ENCODE peak calls at places on chromosomes 16 and 17, in seven cellular contexts. F is trophoblast cell, P is H9, C is neuronal stem cell, W is IMR-90, R is mesendoderm, A is H1. N is an unnamed sample.

GRCh38 chr16:4101421-4102275 is 14.6 kb downstream of the ADCY9 start:
- DNase-seq in F (no peak), P (no peak), C (no peak), W (no peak), R (no peak), A (no peak), N (no peak)

GRCh38 chr17:16939271-16939576 is 32.7 kb downstream of the TNFRSF13B start:
- DNase-seq in F (no peak), P (no peak), C (no peak), W (no peak), R (no peak), A (no peak), N (no peak)

GRCh38 chr17:49180303-49180702 is 30.1 kb downstream of the GNGT2 start:
- DNase-seq in F (peak), P (peak), C (peak), W (peak), R (peak), A (no peak), N (peak)

GRCh38 chr17:76053230-76054111 is 18.8 kb downstream of the SRP68 start:
- DNase-seq in F (peak), P (no peak), C (no peak), W (peak), R (no peak), A (no peak), N (peak)

GRCh38 chr17:5580367-5580766 is 3.9 kb downstream of the NLRP1 start:
- DNase-seq in F (no peak), P (no peak), C (no peak), W (peak), R (no peak), A (no peak), N (peak)

GRCh38 chr17:81821603-81822311 is 11.3 kb downstream of the MCRIP1 start:
- DNase-seq in F (peak), P (peak), C (no peak), W (peak), R (peak), A (no peak), N (peak)

GRCh38 chr17:31489295-31490018 is 98.0 kb downstream of the RAB11FIP4 start:
- DNase-seq in F (peak), P (peak), C (no peak), W (no peak), R (peak), A (no peak), N (no peak)

GRCh38 chr17:8887834-8888703 is 20.6 kb upstream of the PIK3R6 start:
- DNase-seq in F (peak), P (peak), C (peak), W (no peak), R (peak), A (no peak), N (peak)

GRCh38 chr17:82234211-82235055 is 5.6 kb downstream of the SLC16A3 start:
- DNase-seq in F (no peak), P (no peak), C (no peak), W (no peak), R (no peak), A (no peak), N (no peak)

GRCh38 chr17:66737524-66737923 is 97.4 kb upstream of the CACNG5 start:
- DNase-seq in F (no peak), P (peak), C (peak), W (peak), R (peak), A (peak), N (peak)

GRCh38 chr17:42520540-42520951 is 15.5 kb upstream of the NAGLU start:
- DNase-seq in F (no peak), P (peak), C (no peak), W (no peak), R (peak), A (no peak), N (no peak)

GRCh38 chr16:15535772-15536171 is 101.4 kb downstream of the BMERB1 start:
- DNase-seq in F (no peak), P (no peak), C (no peak), W (no peak), R (peak), A (no peak), N (no peak)

GRCh38 chr16:88073201-88073721 is 122.0 kb downstream of the BANP start:
- DNase-seq in F (no peak), P (no peak), C (no peak), W (no peak), R (no peak), A (no peak), N (no peak)

GRCh38 chr16:60681014-60681413 is 1355.2 kb downstream of the CDH8 start:
- DNase-seq in F (no peak), P (no peak), C (peak), W (no peak), R (peak), A (no peak), N (no peak)

GRCh38 chr17:39132192-39132600 is 19.2 kb downstream of the PLXDC1 start:
- DNase-seq in F (no peak), P (no peak), C (no peak), W (peak), R (peak), A (no peak), N (peak)

GRCh38 chr17:72591500-72592241 is 470.9 kb downstream of the SOX9 start:
- DNase-seq in F (no peak), P (peak), C (peak), W (no peak), R (peak), A (no peak), N (peak)

GRCh38 chr16:48126801-48127644 is 28.8 kb downstream of the ABCC12 start:
- DNase-seq in F (no peak), P (no peak), C (no peak), W (peak), R (peak), A (no peak), N (peak)

GRCh38 chr17:8785547-8786412 is 13.4 kb downstream of the MFSD6L start:
- DNase-seq in F (peak), P (peak), C (peak), W (peak), R (peak), A (peak), N (peak)

GRCh38 chr16:12455287-12455798 is 348.3 kb downstream of the CPPED1 start:
- DNase-seq in F (peak), P (peak), C (peak), W (peak), R (peak), A (peak), N (peak)

GRCh38 chr17:74809031-74809430 is 32.9 kb upstream of the NAT9 start:
- DNase-seq in F (no peak), P (no peak), C (no peak), W (no peak), R (no peak), A (no peak), N (no peak)

GRCh38 chr17:76444518-76445311 is 8.2 kb downstream of the UBE2O start:
- DNase-seq in F (no peak), P (peak), C (no peak), W (peak), R (peak), A (no peak), N (peak)

GRCh38 chr17:57466042-57466471 is 209.7 kb downstream of the MSI2 start:
- DNase-seq in F (peak), P (peak), C (no peak), W (no peak), R (peak), A (peak), N (no peak)

DNA sequence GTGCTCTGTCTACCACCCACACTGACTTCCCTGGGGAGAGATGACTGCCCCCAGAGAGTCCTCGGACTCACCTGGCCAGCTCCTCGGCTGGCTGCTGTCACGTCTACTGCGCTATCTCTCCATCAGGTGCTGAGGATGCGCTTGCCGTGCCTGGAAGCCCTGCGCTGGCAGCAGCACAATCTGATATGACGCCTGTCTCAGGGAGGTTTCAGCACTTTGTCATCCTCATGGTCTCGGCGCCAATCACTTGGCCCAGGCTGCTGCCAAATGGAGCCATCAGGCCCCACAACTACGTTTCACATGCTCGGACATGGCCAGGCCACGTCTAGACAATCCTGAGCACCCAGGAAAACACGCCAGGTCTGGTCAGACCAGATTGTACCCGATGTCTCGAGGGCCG is 46.7 kb downstream of the FOXL1 start:
- DNase-seq in F (peak), P (no peak), C (no peak), W (no peak), R (no peak), A (no peak), N (no peak)
- H3K27ac ChIP-seq in F (no peak), P (no peak), C (no peak), W (no peak), R (no peak), A (no peak), N (no peak)

DNA sequence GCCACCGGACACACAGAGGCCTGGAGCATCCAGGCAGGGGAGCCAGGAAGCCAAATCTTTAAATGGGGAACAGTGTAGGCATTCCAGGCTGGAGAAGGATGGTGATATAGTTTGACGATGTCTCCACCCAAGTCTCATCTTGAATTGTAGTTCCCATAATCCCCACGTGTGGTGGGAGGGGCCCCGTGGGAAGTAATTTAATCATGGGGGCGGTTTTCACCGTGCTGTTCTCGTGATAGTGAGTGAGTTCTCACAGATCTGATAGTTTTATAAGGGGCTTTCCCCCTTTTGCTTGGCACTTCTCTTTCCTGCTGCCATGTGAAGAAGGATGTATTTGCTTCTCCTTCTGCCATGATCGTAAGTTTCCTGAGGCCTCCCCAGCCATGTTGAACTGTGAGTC is 28.8 kb downstream of the GINS3 start:
- DNase-seq in F (no peak), P (no peak), C (no peak), W (no peak), R (no peak), A (no peak), N (no peak)
- H2BK5ac ChIP-seq in F (no peak), P (no peak), C (peak), W (no peak), R (no peak), A (no peak), N (no peak)

DNA sequence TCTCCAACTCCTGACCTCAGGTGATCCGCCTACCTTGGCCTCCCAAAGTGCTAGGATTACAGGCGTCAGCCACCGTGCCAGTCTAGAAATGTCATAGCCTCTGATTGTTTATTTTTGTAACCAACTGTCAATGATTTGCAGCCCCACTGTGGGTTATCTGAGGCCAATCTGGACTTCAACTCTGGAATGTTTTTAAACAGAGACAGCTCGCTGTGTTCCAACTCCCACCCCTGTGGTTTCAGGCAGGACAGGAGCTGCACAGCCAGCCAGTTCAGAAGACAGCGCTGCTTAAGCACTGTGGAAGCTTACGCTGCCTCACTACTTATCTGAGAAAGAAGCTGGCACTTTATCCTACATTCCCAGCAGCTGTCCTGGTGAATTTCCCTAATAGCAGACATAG is 19.5 kb downstream of the MRM3 start:
- DNase-seq in F (no peak), P (no peak), C (no peak), W (no peak), R (no peak), A (no peak), N (peak)
- H3K27ac ChIP-seq in F (no peak), P (no peak), C (no peak), W (no peak), R (no peak), A (no peak), N (peak)

DNA sequence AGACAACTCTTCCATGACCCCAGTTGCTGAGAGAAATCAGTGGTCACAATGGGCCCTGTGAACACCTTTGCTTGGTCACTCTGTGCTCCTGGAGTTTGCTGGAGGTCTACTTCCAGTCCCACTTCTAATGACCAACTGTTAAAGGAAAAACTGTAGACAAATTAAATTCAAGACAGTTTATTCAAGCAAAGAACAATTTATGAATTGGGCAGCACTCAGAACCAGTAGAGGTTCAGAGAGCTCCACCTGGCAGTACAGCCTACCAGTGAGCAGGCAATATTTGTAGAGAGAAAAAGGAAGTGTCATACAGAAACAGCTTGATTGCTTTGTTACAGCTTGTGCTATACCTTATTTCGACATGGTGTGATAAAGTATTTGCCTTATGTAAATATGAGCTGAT is 116.5 kb downstream of the HS3ST3B1 start:
- DNase-seq in F (no peak), P (no peak), C (no peak), W (no peak), R (no peak), A (no peak), N (no peak)
- H2BK5ac ChIP-seq in F (no peak), P (no peak), C (no peak), W (no peak), R (no peak), A (no peak), N (no peak)

GRCh38 chr17:77495575-77495974 is 354.8 kb downstream of the SEC14L1 start:
- DNase-seq in F (no peak), P (no peak), C (no peak), W (no peak), R (no peak), A (no peak), N (no peak)

GRCh38 chr17:77496401-77496801 is 355.6 kb downstream of the SEC14L1 start:
- DNase-seq in F (no peak), P (no peak), C (no peak), W (no peak), R (no peak), A (no peak), N (no peak)

GRCh38 chr17:77493238-77493812 is 352.6 kb downstream of the SEC14L1 start:
- DNase-seq in F (no peak), P (no peak), C (no peak), W (no peak), R (no peak), A (no peak), N (no peak)

GRCh38 chr17:77493901-77494663 is 353.3 kb downstream of the SEC14L1 start:
- DNase-seq in F (no peak), P (no peak), C (no peak), W (no peak), R (no peak), A (no peak), N (no peak)

DNA sequence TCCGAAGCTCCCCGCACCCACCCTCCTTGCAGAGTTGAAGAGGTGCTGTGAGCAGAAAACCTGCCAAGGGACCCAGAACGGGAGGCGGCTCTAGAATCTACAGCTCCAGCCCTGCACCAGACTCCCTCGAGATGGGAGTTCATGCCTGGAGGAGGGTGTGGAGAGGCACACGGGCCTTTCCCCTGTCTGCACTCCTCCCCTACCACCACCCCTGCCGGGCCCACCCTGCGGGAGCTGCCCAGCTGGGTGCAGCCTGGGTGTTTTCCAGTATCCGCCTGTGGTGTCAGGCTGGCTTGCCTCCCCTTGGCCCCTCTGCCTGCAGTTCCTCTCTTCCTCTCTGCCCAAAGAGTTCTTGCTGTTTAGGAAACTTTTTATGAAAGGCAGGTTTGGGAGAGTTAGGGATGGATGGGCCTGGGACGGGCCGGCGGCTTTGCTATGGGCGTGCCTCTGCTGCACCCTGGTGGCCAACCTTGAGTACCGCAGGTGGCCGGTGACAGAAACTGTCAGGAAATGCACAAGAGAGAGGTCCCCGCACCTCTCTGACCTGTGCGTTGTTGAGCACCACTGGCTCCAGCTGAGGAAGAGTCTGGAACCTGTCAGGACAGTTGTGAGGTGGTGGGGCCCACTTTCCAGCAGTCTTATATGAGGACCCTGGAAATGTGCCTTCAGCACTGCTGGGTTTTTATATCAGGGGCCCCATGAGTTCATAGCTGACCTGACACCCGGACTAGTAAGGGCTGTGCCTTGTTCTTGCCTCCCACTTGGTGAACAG is 354.1 kb downstream of the SEC14L1 start:
- DNase-seq in F (peak), P (peak), C (peak), W (peak), R (peak), A (peak), N (peak)
- H3K27ac ChIP-seq in F (no peak), P (no peak), C (peak), W (no peak), R (no peak), A (no peak), N (peak)

N was measured in mesenchymal stem cell.